ENCODE peak calls at places on chromosomes 2 and 18, in six cellular contexts. T is neural progenitor cell, S is AG04450, Y is coronary artery, R is endodermal cell, I is endothelial cell of umbilical vein. K is an unnamed sample.

GRCh38 chr18:65938592-65939372 is 188.0 kb downstream of the CDH7 start:
- DNase-seq in T (peak), S (no peak), Y (no peak), R (peak), I (peak), K (peak)

GRCh38 chr2:37552339-37552738 is 119.1 kb downstream of the CDC42EP3 start:
- DNase-seq in T (no peak), S (no peak), Y (no peak), R (no peak), I (no peak), K (no peak)

GRCh38 chr18:46406539-46406932 is 250.5 kb downstream of the LOXHD1 start:
- DNase-seq in T (no peak), S (no peak), Y (no peak), R (no peak), I (no peak), K (no peak)

GRCh38 chr2:196597531-196597930 is 42.0 kb upstream of the CCDC150 start:
- DNase-seq in T (no peak), S (no peak), Y (no peak), R (no peak), I (no peak), K (peak)

GRCh38 chr2:219350938-219351280 is 18.4 kb upstream of the RESP18 start:
- DNase-seq in T (peak), S (no peak), Y (no peak), R (peak), I (no peak), K (no peak)

GRCh38 chr2:47653909-47654789 is 128.8 kb upstream of the MSH6 start:
- DNase-seq in T (peak), S (no peak), Y (no peak), R (peak), I (no peak), K (peak)

GRCh38 chr2:196149926-196150325 is 21.5 kb downstream of the STK17B start:
- DNase-seq in T (no peak), S (no peak), Y (no peak), R (no peak), I (no peak), K (no peak)

GRCh38 chr2:76579911-76580310 is 869.2 kb upstream of the GCFC2 start:
- DNase-seq in T (no peak), S (no peak), Y (no peak), R (peak), I (no peak), K (no peak)

GRCh38 chr2:135132314-135132713 is 80.2 kb downstream of the RAB3GAP1 start:
- DNase-seq in T (no peak), S (no peak), Y (no peak), R (no peak), I (no peak), K (no peak)

GRCh38 chr2:19543271-19544019 is 185.0 kb upstream of the OSR1 start:
- DNase-seq in T (no peak), S (no peak), Y (no peak), R (no peak), I (no peak), K (no peak)

GRCh38 chr2:20617081-20617575 is 33.8 kb downstream of the HS1BP3 start:
- DNase-seq in T (peak), S (no peak), Y (peak), R (peak), I (peak), K (no peak)

GRCh38 chr2:69946351-69947077 is 14.9 kb downstream of the ASPRV1 start:
- DNase-seq in T (no peak), S (no peak), Y (no peak), R (no peak), I (peak), K (peak)

GRCh38 chr2:132421198-132421780 is 4.7 kb downstream of the GPR39 start:
- DNase-seq in T (no peak), S (no peak), Y (no peak), R (no peak), I (no peak), K (no peak)

GRCh38 chr2:37655442-37655841 is 16.0 kb downstream of the CDC42EP3 start:
- DNase-seq in T (no peak), S (no peak), Y (no peak), R (no peak), I (no peak), K (no peak)

GRCh38 chr2:228681426-228681825 is 499.9 kb upstream of the SPHKAP start:
- DNase-seq in T (peak), S (no peak), Y (no peak), R (peak), I (no peak), K (peak)

GRCh38 chr2:10659898-10660568 is 29.7 kb downstream of the NOL10 start:
- DNase-seq in T (peak), S (peak), Y (no peak), R (peak), I (peak), K (peak)

GRCh38 chr2:83104202-83104601 is 1354.9 kb downstream of the SUCLG1 start:
- DNase-seq in T (no peak), S (no peak), Y (no peak), R (no peak), I (no peak), K (no peak)

GRCh38 chr2:83106853-83107252 is 1352.2 kb downstream of the SUCLG1 start:
- DNase-seq in T (no peak), S (no peak), Y (no peak), R (no peak), I (no peak), K (no peak)

DNA sequence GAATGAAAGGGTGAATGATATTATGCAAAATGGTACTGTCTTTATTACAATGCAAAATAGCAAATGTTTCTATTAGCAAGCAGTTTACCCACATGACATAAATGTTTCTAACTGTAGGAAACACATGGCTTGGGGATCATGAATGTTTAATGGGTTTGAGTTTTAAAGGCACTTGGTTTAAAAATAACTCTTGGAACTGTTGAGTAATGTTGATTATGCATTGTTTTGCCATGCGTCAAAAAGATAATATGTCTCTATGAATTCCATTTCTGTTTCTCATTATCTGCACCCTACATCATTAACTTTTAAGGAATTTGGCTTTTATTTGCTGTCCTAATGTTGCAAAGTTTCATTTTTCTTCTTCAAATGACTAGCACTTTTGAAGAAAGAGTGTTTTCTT is 1355.5 kb downstream of the SUCLG1 start:
- DNase-seq in T (no peak), S (peak), Y (no peak), R (no peak), I (peak), K (peak)
- H3K4me3 ChIP-seq in T (no peak), S (no peak), Y (no peak), R (no peak), I (no peak), K (no peak)

DNA sequence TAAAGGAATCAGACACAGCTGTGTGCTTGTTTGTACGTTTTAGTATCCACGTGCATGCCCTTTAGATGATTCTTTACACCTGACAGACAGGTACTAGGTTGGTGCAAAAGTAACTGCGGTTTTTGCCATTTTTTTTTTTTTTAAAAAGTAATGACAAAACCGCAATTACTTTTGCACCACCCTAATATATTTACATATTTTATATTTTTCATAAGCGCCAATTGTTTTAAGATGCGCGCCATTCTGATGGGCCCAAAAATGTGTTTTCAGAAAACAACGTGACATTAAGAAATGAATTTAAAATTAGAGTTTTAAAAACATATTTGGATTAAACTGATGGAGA is 972 bp upstream of the COBLL1 start:
- DNase-seq in T (no peak), S (no peak), Y (no peak), R (no peak), I (no peak), K (no peak)
- H3K27ac ChIP-seq in T (no peak), S (no peak), Y (peak), R (no peak), I (no peak), K (no peak)

GRCh38 chr2:215140166-215140707 is 1.8 kb upstream of the ABCA12 start:
- DNase-seq in T (no peak), S (no peak), Y (no peak), R (no peak), I (no peak), K (no peak)

GRCh38 chr2:215137329-215137686 is 1.1 kb downstream of the ABCA12 start:
- DNase-seq in T (no peak), S (no peak), Y (no peak), R (no peak), I (no peak), K (no peak)

GRCh38 chr2:215138466-215138865 is at the start of gene ABCA12:
- DNase-seq in T (no peak), S (no peak), Y (no peak), R (no peak), I (no peak), K (no peak)

GRCh38 chr2:215136669-215137328 is 1.6 kb downstream of the ABCA12 start:
- DNase-seq in T (no peak), S (no peak), Y (no peak), R (no peak), I (no peak), K (peak)

DNA sequence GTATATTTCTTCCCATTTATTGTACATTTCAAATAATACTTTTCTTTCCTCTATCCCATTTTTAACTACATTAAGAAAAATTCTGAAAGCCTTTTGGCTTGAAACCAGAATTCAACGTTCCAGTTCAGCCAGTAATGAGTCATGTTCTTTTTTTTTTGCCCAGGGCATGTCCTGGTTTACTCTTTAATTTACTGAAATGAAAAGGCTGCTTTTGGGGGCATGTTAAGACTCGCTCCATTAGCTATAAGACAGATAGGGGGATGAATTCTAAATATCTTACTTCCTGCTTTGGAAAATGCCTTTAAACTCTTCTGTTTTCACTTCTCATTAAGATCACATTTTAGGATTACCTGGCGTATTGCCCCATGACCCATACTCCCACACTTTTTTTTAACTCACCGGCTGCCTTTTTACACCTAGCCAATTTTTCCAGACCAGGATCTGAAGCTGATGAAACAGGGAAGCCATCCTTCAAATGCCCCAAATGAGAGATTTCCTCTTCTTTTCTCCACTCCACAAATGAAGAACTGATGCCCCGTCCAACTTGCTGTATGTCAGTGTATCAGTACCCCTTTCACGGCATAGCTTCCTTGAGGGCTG is 585 bp downstream of the ABCA12 start:
- DNase-seq in T (no peak), S (no peak), Y (no peak), R (no peak), I (peak), K (peak)
- H3K4me3 ChIP-seq in T (no peak), S (no peak), Y (no peak), R (no peak), I (no peak), K (no peak)

GRCh38 chr18:28178720-28179119 is 1.8 kb upstream of the CDH2 start:
- DNase-seq in T (no peak), S (no peak), Y (no peak), R (peak), I (peak), K (peak)
- H3K27ac ChIP-seq in T (no peak), S (no peak), Y (no peak), R (peak), I (no peak), K (peak)